ENCODE peak calls at places on chromosome 17, in ten cellular contexts. Y is nephron progenitor cell; J is neural progenitor cell; O is activated T-helper 1 cell treated with anti-CD3 and anti-CD28 coated beads, Interleukin-12 subunit alpha, Interleukin-12 subunit beta, Interleukin-2, Interleukin-4 antibody, amounts not matched to agents 30 ng/mL and 10 ng/mL and 1 ng/mL, durations not matched to agents 14 hours and 24 hours and 36 hours; L is heart right ventricle; H is NCI-H69; N is SK-N-SH; K is DMS153; I is T-helper 1 cell; T is cardiac fibroblast. U is an unnamed sample.
A peak's percentile ranks its signal among the peaks of the same experiment; 100 is the strongest.

GRCh38 chr17:559699-560378 is 154.8 kb downstream of the VPS53 start:
- DNase-seq in T (peak; percentile 88), I (no peak), N (no peak), J (no peak), Y (no peak), K (no peak), H (no peak), L (peak; percentile 46), O (no peak), U (peak; percentile 46)

GRCh38 chr17:46865100-46865499 is 13.7 kb downstream of the WNT9B start:
- DNase-seq in T (no peak), O (no peak), N (peak; percentile 51), H (peak; percentile 41), J (no peak), I (no peak), L (no peak), K (no peak), Y (no peak), U (no peak)

GRCh38 chr17:52207786-52208185 is 49.3 kb upstream of the CA10 start:
- DNase-seq in O (no peak), H (no peak), N (no peak), T (no peak), I (no peak), Y (no peak), K (no peak), J (no peak), L (no peak), U (no peak)

GRCh38 chr17:48545539-48545938 is 630 bp upstream of the HOXB2 start:
- DNase-seq in K (no peak), L (no peak), Y (no peak), O (no peak), H (peak; percentile 50), J (peak; percentile 1), N (no peak), T (no peak), I (no peak), U (no peak)

GRCh38 chr17:35947156-35947585 is 3.7 kb upstream of the LYZL6 start:
- DNase-seq in K (peak; percentile 32), N (peak; percentile 54), J (peak; percentile 81), I (peak; percentile 17), L (peak; percentile 32), Y (peak; percentile 66), O (peak; percentile 24), H (peak; percentile 77), T (peak; percentile 54), U (no peak)

GRCh38 chr17:81332949-81333570 is 38.0 kb upstream of the SLC38A10 start:
- DNase-seq in K (no peak), O (no peak), J (no peak), T (no peak), Y (no peak), N (no peak), L (no peak), H (peak; percentile 54), I (no peak), U (no peak)

GRCh38 chr17:45342306-45342705 is 25.5 kb upstream of the MAP3K14 start:
- DNase-seq in J (no peak), I (no peak), H (no peak), T (no peak), L (no peak), Y (no peak), O (no peak), N (no peak), K (no peak), U (no peak)

GRCh38 chr17:7988750-7989178 is 13.7 kb upstream of the GUCY2D start:
- DNase-seq in O (peak; percentile 57), Y (peak; percentile 56), L (peak; percentile 85), H (peak; percentile 75), N (peak; percentile 74), T (peak; percentile 90), K (peak; percentile 12), I (peak; percentile 60), J (peak; percentile 87), U (no peak)

GRCh38 chr17:73192219-73192893 is 499 bp upstream of the COG1 start:
- DNase-seq in J (peak; percentile 91), Y (peak; percentile 78), H (peak; percentile 96), I (no peak), L (peak; percentile 64), T (peak; percentile 54), O (peak; percentile 64), K (peak; percentile 64), N (peak; percentile 92), U (peak; percentile 70)

GRCh38 chr17:42075789-42076188 is 22.5 kb downstream of the ZNF385C start:
- DNase-seq in L (no peak), T (no peak), J (no peak), K (no peak), O (no peak), N (no peak), I (no peak), H (no peak), Y (no peak), U (no peak)

GRCh38 chr17:74868908-74869255 is 3.9 kb downstream of the FDXR start:
- DNase-seq in N (no peak), Y (no peak), I (no peak), T (no peak), K (no peak), J (no peak), H (no peak), L (no peak), O (no peak), U (no peak)

GRCh38 chr17:78387982-78388941 is 9.8 kb downstream of the PGS1 start:
- DNase-seq in N (no peak), J (no peak), L (peak; percentile 65), H (no peak), O (no peak), I (no peak), T (peak; percentile 77), K (peak; percentile 25), Y (no peak), U (peak; percentile 64)

GRCh38 chr17:81941484-81942166 is 4.5 kb upstream of the PYCR1 start:
- DNase-seq in J (peak; percentile 62), K (no peak), T (no peak), N (no peak), L (peak; percentile 69), I (no peak), O (no peak), H (peak; percentile 60), Y (peak; percentile 37), U (no peak)

GRCh38 chr17:45318561-45319230 is 1.9 kb upstream of the MAP3K14 start:
- DNase-seq in L (no peak), Y (no peak), O (no peak), H (peak; percentile 54), I (no peak), N (no peak), J (no peak), K (no peak), T (no peak), U (no peak)

U was measured in left cardiac atrium.